ENCODE peak calls at places on chromosomes 6 and 20, in six cellular contexts. U is left ventricle myocardium inferior; M is coronary artery; R is CD8-positive, alpha-beta memory T cell; Z is CD8-positive, alpha-beta T cell; G is aorta. V is an unnamed sample.

GRCh38 chr6:5729813-5730212 is 276.9 kb downstream of the NRN1 start:
- DNase-seq in U (no peak), M (no peak), R (no peak), Z (no peak), G (no peak), V (no peak)

GRCh38 chr6:36984581-36985383 is 1.2 kb downstream of the MTCH1 start:
- DNase-seq in U (no peak), M (no peak), R (peak; percentile 36), Z (peak; percentile 25), G (peak; percentile 89), V (peak; percentile 55)

GRCh38 chr6:108862479-108863191 is 14.4 kb downstream of the ARMC2 start:
- DNase-seq in U (peak; percentile 43), M (no peak), R (no peak), Z (no peak), G (peak; percentile 75), V (no peak)

GRCh38 chr6:5125152-5126006 is 40.2 kb downstream of the PPP1R3G start:
- DNase-seq in U (no peak), M (no peak), R (no peak), Z (no peak), G (no peak), V (no peak)

GRCh38 chr20:50427740-50428462 is 82.3 kb upstream of the PTPN1 start:
- DNase-seq in U (peak; percentile 47), M (no peak), R (no peak), Z (no peak), G (no peak), V (no peak)

GRCh38 chr6:89375427-89375868 is 22.9 kb upstream of the UBE2J1 start:
- DNase-seq in U (peak; percentile 25), M (no peak), R (peak; percentile 69), Z (peak; percentile 57), G (no peak), V (peak; percentile 82)

GRCh38 chr20:12949429-12949980 is 59.3 kb upstream of the SPTLC3 start:
- DNase-seq in U (no peak), M (no peak), R (no peak), Z (no peak), G (no peak), V (no peak)

GRCh38 chr20:2285618-2286017 is 10.2 kb upstream of the TGM3 start:
- DNase-seq in U (no peak), M (no peak), R (no peak), Z (no peak), G (no peak), V (no peak)

GRCh38 chr20:59159822-59160740 is 3.5 kb upstream of the ZNF831 start:
- DNase-seq in U (no peak), M (no peak), R (peak; percentile 46), Z (no peak), G (no peak), V (no peak)

GRCh38 chr20:59526242-59527225 is 77.8 kb upstream of the PHACTR3 start:
- DNase-seq in U (no peak), M (no peak), R (no peak), Z (no peak), G (no peak), V (no peak)

GRCh38 chr6:73134588-73134987 is 90.7 kb downstream of the KHDC1L start:
- DNase-seq in U (no peak), M (no peak), R (no peak), Z (no peak), G (peak; percentile 73), V (no peak)

GRCh38 chr20:32449890-32450401 is 91.8 kb downstream of the ASXL1 start:
- DNase-seq in U (no peak), M (no peak), R (no peak), Z (no peak), G (peak; percentile 27), V (no peak)

GRCh38 chr6:37696220-37696840 is 1.4 kb downstream of the MDGA1 start:
- DNase-seq in U (no peak), M (no peak), R (peak; percentile 17), Z (no peak), G (peak; percentile 83), V (peak; percentile 20)

GRCh38 chr6:54909184-54909583 is 62.6 kb downstream of the FAM83B start:
- DNase-seq in U (no peak), M (no peak), R (no peak), Z (no peak), G (no peak), V (no peak)

GRCh38 chr6:54907316-54907715 is 60.7 kb downstream of the FAM83B start:
- DNase-seq in U (no peak), M (no peak), R (no peak), Z (no peak), G (no peak), V (no peak)

GRCh38 chr6:54913211-54913610 is 66.6 kb downstream of the FAM83B start:
- DNase-seq in U (no peak), M (no peak), R (no peak), Z (no peak), G (no peak), V (no peak)

DNA sequence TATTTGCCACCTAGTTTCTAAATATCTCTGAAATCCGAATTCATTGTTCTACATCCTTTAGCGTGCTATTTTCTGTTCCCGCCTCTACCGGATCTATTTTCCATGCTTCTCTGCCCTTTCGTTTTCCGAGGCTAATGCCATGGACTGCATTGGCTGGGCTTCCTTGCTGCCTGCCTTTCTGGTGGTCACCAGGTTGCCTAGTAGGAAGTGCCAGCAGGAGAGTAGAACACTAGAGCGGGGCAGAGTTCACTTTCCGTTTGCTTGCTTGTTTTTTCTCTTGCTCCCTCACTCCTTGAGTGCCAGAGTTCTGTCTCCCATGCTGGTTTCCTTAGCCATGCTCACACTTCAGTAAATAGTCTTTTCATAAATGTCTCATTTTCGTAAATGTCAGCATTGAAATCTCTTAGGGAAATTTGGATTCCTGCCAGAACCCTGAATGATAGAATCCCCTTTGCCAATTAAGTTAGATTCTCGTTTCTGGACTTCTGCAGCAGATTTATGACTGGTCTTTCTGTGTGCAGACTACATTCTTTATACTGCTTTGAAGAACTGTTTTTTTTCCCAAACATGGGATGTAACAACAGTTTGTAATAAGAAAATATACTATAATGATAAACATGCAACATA is 63.9 kb downstream of the FAM83B start:
- DNase-seq in U (no peak), M (no peak), R (no peak), Z (no peak), G (no peak), V (no peak)
- H3K4me3 ChIP-seq in U (no peak overlapping the region), M (no peak overlapping the region), R (no peak overlapping the region), Z (no peak overlapping the region), G (no peak overlapping the region), V (no peak overlapping the region)

DNA sequence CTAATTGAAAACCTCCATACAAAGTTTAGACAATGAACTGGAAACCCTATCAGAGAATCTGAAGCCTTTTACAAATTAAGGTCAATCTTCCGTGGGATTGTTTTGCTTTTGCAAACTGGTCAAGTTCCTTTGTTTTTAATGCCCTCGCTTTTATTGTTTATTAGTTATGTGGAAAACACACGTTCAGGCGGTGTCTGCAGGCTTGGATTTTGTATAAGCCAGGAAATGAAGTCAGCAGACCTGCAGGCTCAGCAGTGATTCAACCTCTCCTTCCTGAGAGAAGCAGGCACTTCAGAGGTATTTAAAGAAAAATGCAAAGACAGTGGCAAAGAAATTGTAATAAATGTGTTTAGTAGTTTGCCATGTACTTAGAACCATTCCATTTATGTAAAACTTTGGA is 103.4 kb upstream of the PDE10A start:
- DNase-seq in U (no peak), M (no peak), R (no peak), Z (no peak), G (no peak), V (no peak)
- H3K4me3 ChIP-seq in U (no peak overlapping the region), M (no peak overlapping the region), R (no peak overlapping the region), Z (no peak overlapping the region), G (no peak overlapping the region), V (no peak overlapping the region)

DNA sequence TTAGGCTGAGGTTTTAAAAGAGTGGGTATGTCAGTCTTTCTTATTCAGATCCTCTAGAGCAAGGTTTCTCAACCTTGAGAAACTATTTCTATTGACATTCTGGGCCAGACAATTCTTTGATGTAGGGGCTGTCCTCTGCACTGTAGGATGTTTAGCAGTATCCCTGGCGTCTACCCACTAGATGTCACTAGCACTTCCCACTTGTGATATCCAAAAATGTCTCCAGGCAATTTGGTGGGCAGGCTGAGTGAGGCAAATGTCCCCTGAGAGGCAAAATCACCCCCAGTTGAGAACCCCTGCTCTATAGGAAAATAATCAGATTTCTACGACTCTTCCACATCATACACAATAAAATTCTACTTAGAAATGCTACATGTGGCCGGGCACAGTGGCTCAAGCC is 7.7 kb upstream of the ZKSCAN8 start:
- DNase-seq in U (no peak), M (no peak), R (no peak), Z (no peak), G (no peak), V (peak; percentile 11)
- H3K4me3 ChIP-seq in U (no peak overlapping the region), M (no peak overlapping the region), R (no peak overlapping the region), Z (no peak overlapping the region), G (no peak overlapping the region), V (no peak overlapping the region)

GRCh38 chr6:159044899-159045727 is at the start of gene TAGAP:
- DNase-seq in U (peak; percentile 52), M (no peak), R (peak; percentile 79), Z (peak; percentile 73), G (no peak), V (peak; percentile 82)

GRCh38 chr6:159043986-159044385 is 805 bp downstream of the TAGAP start:
- DNase-seq in U (no peak), M (no peak), R (no peak), Z (no peak), G (no peak), V (no peak)

GRCh38 chr6:159042003-159042823 is 2.6 kb downstream of the TAGAP start:
- DNase-seq in U (no peak), M (no peak), R (peak; percentile 56), Z (peak; percentile 65), G (no peak), V (peak; percentile 42)

GRCh38 chr6:159042824-159043181 is 2.0 kb downstream of the TAGAP start:
- DNase-seq in U (no peak), M (no peak), R (no peak), Z (no peak), G (no peak), V (no peak)

DNA sequence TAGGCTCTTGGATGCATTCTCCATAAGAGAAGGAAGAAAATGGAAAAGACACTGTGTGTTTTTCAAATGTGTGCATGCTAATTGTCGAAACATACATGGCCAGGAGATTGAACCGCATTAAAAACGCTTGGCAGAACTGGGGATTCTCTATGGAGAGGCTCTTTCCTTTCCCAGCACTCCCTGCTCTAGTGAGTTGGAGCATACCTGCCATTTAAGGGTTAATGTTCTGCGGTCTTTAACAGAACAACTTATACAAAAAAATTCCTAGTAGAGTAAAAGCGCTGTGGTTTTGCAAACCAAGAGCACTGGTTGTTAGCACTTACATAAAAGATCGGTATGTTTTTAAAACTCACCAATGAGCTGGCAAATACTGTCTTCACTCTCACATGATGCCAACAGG is 1.6 kb downstream of the TAGAP start:
- DNase-seq in U (no peak), M (no peak), R (no peak), Z (no peak), G (no peak), V (peak; percentile 83)
- H3K4me3 ChIP-seq in U (peak overlapping the region; percentile 42), M (peak overlapping the region; percentile 44), R (peak overlapping the region; percentile 89), Z (peak overlapping the region; percentile 63), G (no peak overlapping the region), V (peak overlapping the region; percentile 88)

GRCh38 chr20:62394248-62395245 is 7.6 kb downstream of the RPS21 start:
- DNase-seq in U (no peak), M (no peak), R (no peak), Z (no peak), G (no peak), V (no peak)
- H3K4me3 ChIP-seq in U (no peak overlapping the region), M (no peak overlapping the region), R (no peak overlapping the region), Z (no peak overlapping the region), G (no peak overlapping the region), V (no peak overlapping the region)